ENCODE peak calls at places on chromosomes 6 and 20, in six cellular contexts. Q is SK-N-SH, S is mammary epithelial cell, W is K562, B is GM23248, A is PC-3. D is an unnamed sample.

GRCh38 chr6:149863596-149863845 is 638 bp downstream of the LRP11 start:
- DNase-seq in Q (no peak), S (no peak), W (no peak), B (no peak), A (no peak), D (no peak)

GRCh38 chr6:35534396-35535170 is 21.9 kb upstream of the TULP1 start:
- DNase-seq in Q (peak), S (no peak), W (no peak), B (no peak), A (no peak), D (no peak)

GRCh38 chr6:39048481-39049399 is at the start of gene GLP1R:
- DNase-seq in Q (peak), S (no peak), W (peak), B (no peak), A (no peak), D (no peak)

GRCh38 chr6:109453594-109454482 is 1.7 kb downstream of the MICAL1 start:
- DNase-seq in Q (peak), S (no peak), W (no peak), B (peak), A (no peak), D (no peak)

GRCh38 chr20:4869290-4870193 is 131.8 kb downstream of the SLC23A2 start:
- DNase-seq in Q (no peak), S (no peak), W (no peak), B (no peak), A (peak), D (no peak)

GRCh38 chr6:142372348-142372747 is 70.5 kb downstream of the ADGRG6 start:
- DNase-seq in Q (no peak), S (peak), W (no peak), B (no peak), A (peak), D (peak)

GRCh38 chr6:56361812-56362211 is 114.4 kb upstream of the COL21A1 start:
- DNase-seq in Q (no peak), S (no peak), W (no peak), B (no peak), A (peak), D (peak)

GRCh38 chr6:116265081-116265829 is 11.4 kb upstream of the TSPYL4 start:
- DNase-seq in Q (no peak), S (peak), W (no peak), B (peak), A (peak), D (no peak)

GRCh38 chr20:50883856-50884255 is 47.4 kb downstream of the ADNP start:
- DNase-seq in Q (no peak), S (no peak), W (no peak), B (no peak), A (no peak), D (no peak)

GRCh38 chr6:143449731-143450452 is 603 bp downstream of the ADAT2 start:
- DNase-seq in Q (peak), S (no peak), W (peak), B (peak), A (peak), D (peak)

GRCh38 chr20:10316582-10316981 is 98.0 kb downstream of the SNAP25 start:
- DNase-seq in Q (no peak), S (no peak), W (peak), B (no peak), A (peak), D (peak)

GRCh38 chr20:1108437-1108920 is 9.9 kb upstream of the PSMF1 start:
- DNase-seq in Q (peak), S (peak), W (peak), B (peak), A (peak), D (peak)

GRCh38 chr20:19056909-19057308 is 155.5 kb upstream of the SLC24A3 start:
- DNase-seq in Q (no peak), S (no peak), W (no peak), B (no peak), A (no peak), D (no peak)

GRCh38 chr20:49785851-49786174 is 26.8 kb upstream of the SLC9A8 start:
- DNase-seq in Q (no peak), S (no peak), W (no peak), B (no peak), A (no peak), D (no peak)

GRCh38 chr6:113758725-113759576 is 98.2 kb upstream of the MARCKS start:
- DNase-seq in Q (no peak), S (peak), W (no peak), B (no peak), A (peak), D (peak)

DNA sequence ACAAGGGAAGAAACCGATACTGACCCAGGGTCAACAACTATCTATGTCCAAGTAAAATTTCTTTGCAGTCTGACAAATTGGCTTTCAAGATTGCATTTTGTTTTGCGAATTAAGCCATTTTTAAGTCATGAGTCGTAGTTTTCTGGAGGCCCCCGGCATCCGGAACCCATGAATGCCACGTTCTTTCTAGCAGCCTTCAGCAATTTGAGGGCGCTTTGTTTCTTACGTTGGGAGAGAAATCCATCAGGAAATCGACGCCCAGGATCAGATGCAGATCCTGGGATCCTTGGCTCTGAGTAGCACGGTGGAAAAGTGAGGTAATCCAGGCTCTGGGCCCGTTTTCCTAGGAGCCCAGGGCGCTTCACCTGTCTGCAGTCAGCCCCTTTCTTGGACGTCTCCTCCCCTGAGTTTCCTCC is 295 bp upstream of the ABRACL start:
- DNase-seq in Q (no peak), S (no peak), W (no peak), B (peak), A (no peak), D (no peak)
- H2AFZ ChIP-seq in Q (peak), S (peak), W (peak), B (peak), A (peak), D (peak)

DNA sequence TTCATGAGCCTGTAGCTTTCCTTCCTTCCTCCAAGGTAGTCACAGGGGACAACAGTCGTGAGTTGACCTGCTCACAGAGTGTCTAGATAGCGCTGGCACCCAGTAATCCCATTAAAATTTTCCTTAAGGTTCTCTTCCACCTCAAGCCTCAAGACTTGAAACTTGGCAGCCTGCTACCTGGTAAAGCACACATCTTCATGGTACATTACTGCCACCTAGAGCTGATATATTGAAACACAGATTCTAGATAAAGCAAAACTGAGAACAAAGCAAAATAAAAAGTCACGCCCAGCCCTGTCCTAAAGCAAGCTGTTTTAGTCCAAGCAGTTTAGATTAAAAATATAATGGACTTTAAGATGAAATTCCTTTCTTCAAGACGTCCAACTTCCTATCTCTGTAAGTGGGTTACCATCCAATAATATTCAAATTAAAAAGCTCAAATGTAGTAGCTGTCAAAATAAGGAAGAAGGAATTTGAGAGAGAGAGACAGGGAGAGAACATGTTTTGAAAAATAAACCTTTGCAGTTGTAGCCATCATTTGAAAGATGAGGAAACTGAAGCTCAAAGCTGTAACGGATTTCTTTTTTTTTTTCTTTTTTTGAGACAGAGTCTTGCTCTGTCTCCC is 50.7 kb upstream of the CD83 start:
- DNase-seq in Q (peak), S (peak), W (peak), B (peak), A (peak), D (peak)
- H2AFZ ChIP-seq in Q (peak), S (no peak), W (peak), B (no peak), A (no peak), D (no peak)

GRCh38 chr6:145656128-145656527 is 79.2 kb downstream of the EPM2A start:
- DNase-seq in Q (no peak), S (no peak), W (no peak), B (no peak), A (no peak), D (peak)
- H2AFZ ChIP-seq in Q (no peak), S (no peak), W (no peak), B (no peak), A (no peak), D (peak)

GRCh38 chr6:55047433-55048044 is 126.8 kb upstream of the HCRTR2 start:
- DNase-seq in Q (no peak), S (no peak), W (no peak), B (peak), A (peak), D (no peak)

GRCh38 chr6:55052846-55053245 is 121.5 kb upstream of the HCRTR2 start:
- DNase-seq in Q (no peak), S (no peak), W (no peak), B (no peak), A (no peak), D (no peak)

GRCh38 chr6:55046869-55047422 is 127.4 kb upstream of the HCRTR2 start:
- DNase-seq in Q (no peak), S (no peak), W (no peak), B (no peak), A (no peak), D (no peak)
- H2AFZ ChIP-seq in Q (no peak), S (no peak), W (no peak), B (no peak), A (no peak), D (no peak)

GRCh38 chr20:54064939-54065338 is 5.5 kb downstream of the BCAS1 start:
- DNase-seq in Q (no peak), S (no peak), W (no peak), B (no peak), A (no peak), D (no peak)
- H2AFZ ChIP-seq in Q (no peak), S (no peak), W (peak), B (no peak), A (no peak), D (no peak)

GRCh38 chr6:32198866-32199265 is 6.4 kb upstream of the GPSM3 start:
- DNase-seq in Q (no peak), S (no peak), W (no peak), B (no peak), A (no peak), D (no peak)

GRCh38 chr6:32203435-32204267 is 11.2 kb upstream of the GPSM3 start:
- DNase-seq in Q (no peak), S (no peak), W (no peak), B (no peak), A (no peak), D (no peak)

GRCh38 chr6:32198345-32198696 is 5.9 kb upstream of the GPSM3 start:
- DNase-seq in Q (no peak), S (no peak), W (no peak), B (no peak), A (no peak), D (no peak)

GRCh38 chr6:32202186-32202585 is 9.7 kb upstream of the GPSM3 start:
- DNase-seq in Q (no peak), S (no peak), W (no peak), B (no peak), A (no peak), D (no peak)

GRCh38 chr6:32200711-32201475 is 8.4 kb upstream of the GPSM3 start:
- DNase-seq in Q (no peak), S (no peak), W (no peak), B (no peak), A (no peak), D (no peak)
- H2AFZ ChIP-seq in Q (no peak), S (no peak), W (peak), B (no peak), A (no peak), D (no peak)

DNA sequence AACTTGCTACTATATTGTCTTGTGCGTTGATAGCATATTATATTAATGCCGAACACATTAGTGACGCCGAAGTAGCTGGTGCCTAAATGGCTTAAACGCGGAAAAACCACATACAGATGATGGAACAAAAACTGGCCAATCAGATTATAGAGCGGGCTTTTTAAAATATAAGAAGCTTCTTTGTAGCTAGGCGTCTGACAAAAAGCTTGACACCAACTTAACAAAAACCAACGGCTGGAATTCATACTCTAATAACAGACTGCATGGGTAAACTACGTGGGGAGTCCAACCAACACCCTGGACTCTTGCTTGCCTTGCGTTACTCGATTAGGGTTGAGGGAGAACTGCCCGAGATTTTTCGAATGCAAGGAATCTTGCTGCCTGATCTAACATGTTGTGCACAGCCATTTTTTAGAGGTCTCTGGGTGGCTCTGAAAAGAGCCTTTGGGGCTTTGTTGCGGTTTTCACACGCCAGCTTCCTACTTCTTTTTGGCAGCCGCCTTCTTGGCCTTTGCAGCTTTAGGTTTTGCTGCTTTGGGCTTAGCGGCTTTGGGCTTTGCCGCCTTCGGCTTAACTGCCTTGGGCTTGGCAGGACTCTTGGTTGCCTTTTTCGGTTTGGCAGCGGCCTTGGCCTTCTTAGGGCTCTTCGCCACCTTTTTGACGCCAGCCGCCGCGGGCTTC is 45.7 kb downstream of the OR2B2 start:
- DNase-seq in Q (peak), S (peak), W (no peak), B (peak), A (no peak), D (peak)
- H2AFZ ChIP-seq in Q (no peak), S (peak), W (no peak), B (peak), A (peak), D (peak)

DNA sequence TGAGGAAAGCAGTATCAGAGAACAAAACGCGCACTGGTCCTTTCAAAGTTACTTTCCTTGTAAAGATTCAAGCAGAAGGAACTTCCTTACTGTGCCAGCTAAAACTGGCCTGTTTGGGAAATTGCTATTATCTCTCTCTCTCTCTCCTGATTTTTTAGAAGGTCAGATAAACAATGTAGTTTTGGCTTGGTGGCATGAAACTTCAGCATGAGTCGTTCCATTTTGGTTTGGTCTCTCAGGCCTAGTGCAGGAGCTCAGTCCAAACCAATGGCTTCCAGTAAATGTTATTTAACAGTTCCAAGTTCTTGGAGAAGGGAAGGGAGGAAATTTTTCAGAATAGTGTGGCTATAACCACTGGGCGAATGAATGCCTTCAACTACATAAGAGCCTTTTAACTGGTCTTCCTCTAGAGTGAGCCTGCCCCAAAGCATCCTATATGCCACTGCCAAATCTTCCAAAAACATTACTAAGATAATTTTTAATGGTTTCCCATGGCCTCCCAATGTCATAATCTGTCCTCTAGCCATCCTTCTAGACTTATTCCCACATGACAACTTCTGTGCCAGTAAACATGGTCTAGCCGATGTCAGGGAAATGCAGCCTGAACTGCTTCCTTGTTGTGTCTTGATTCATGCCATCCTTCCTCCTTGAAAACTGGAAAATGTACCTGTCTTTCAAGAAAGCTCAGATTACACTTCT is 9.1 kb upstream of the SNX9 start:
- DNase-seq in Q (no peak), S (peak), W (no peak), B (peak), A (peak), D (peak)
- H2AFZ ChIP-seq in Q (peak), S (no peak), W (peak), B (peak), A (no peak), D (peak)